ENCODE peak calls at places on chromosomes 2 and 18, in five cellular contexts. X is RKO; K is T-cell; L is effector memory CD8-positive, alpha-beta T cell; N is retina. C is an unnamed sample.

GRCh38 chr2:54455584-54456525 is at the start of gene SPTBN1:
- DNase-seq in K (no peak), L (no peak), N (peak; percentile 95), X (peak; percentile 75), C (peak; percentile 79)

GRCh38 chr2:85760371-85760770 is 6.6 kb downstream of the ATOH8 start:
- DNase-seq in X (no peak), L (no peak), K (no peak), N (no peak), C (peak; percentile 88)

GRCh38 chr2:25257032-25257455 is 84.7 kb downstream of the DNMT3A start:
- DNase-seq in X (no peak), L (no peak), K (no peak), N (peak; percentile 79), C (no peak)

GRCh38 chr18:37604032-37604431 is 38.4 kb upstream of the CELF4 start:
- DNase-seq in X (no peak), K (no peak), N (no peak), L (no peak), C (no peak)

GRCh38 chr2:168702579-168702978 is 99.9 kb upstream of the NOSTRIN start:
- DNase-seq in N (no peak), L (no peak), X (no peak), K (no peak), C (no peak)

GRCh38 chr2:166127217-166128155 is at the start of gene SCN1A:
- DNase-seq in X (peak; percentile 69), N (peak; percentile 71), L (no peak), K (no peak), C (peak; percentile 50)

GRCh38 chr2:33371304-33372090 is 105.0 kb upstream of the RASGRP3 start:
- DNase-seq in X (no peak), N (no peak), L (no peak), K (no peak), C (no peak)

GRCh38 chr18:62713651-62714247 is 1.6 kb upstream of the PHLPP1 start:
- DNase-seq in N (no peak), L (no peak), X (no peak), K (no peak), C (no peak)

GRCh38 chr2:78541451-78542267 is 483.8 kb upstream of the REG3G start:
- DNase-seq in N (no peak), X (peak; percentile 2), K (no peak), L (no peak), C (no peak)

GRCh38 chr2:197322729-197323720 is 12.4 kb upstream of the ANKRD44 start:
- DNase-seq in L (peak; percentile 29), X (no peak), N (no peak), K (no peak), C (no peak)

GRCh38 chr18:63407734-63408133 is 14.5 kb downstream of the VPS4B start:
- DNase-seq in X (no peak), L (no peak), N (no peak), K (no peak), C (no peak)

GRCh38 chr18:21826641-21827302 is 86.2 kb downstream of the MIB1 start:
- DNase-seq in L (no peak), N (no peak), K (no peak), X (no peak), C (no peak)

GRCh38 chr2:10610213-10610892 is 79.4 kb downstream of the NOL10 start:
- DNase-seq in K (no peak), L (no peak), N (no peak), X (no peak), C (no peak)

GRCh38 chr2:56018202-56018601 is 94.6 kb upstream of the EFEMP1 start:
- DNase-seq in L (no peak), X (no peak), N (peak; percentile 71), K (no peak), C (no peak)

GRCh38 chr2:167052825-167053224 is 164.5 kb downstream of the XIRP2 start:
- DNase-seq in L (no peak), N (no peak), X (peak; percentile 22), K (no peak), C (peak; percentile 10)

GRCh38 chr2:190270298-190270697 is 49.3 kb downstream of the HIBCH start:
- DNase-seq in L (no peak), X (no peak), N (no peak), K (no peak), C (no peak)

GRCh38 chr2:239195318-239195871 is 205.4 kb downstream of the HDAC4 start:
- DNase-seq in K (no peak), L (no peak), N (peak; percentile 58), X (no peak), C (peak; percentile 91)

GRCh38 chr2:234670052-234670451 is 173.2 kb upstream of the ARL4C start:
- DNase-seq in X (no peak), N (no peak), L (no peak), K (no peak), C (no peak)

GRCh38 chr2:101145406-101145805 is 5.8 kb downstream of the TBC1D8 start:
- DNase-seq in N (no peak), X (no peak), L (no peak), K (no peak), C (no peak)

GRCh38 chr2:9473985-9474360 is 378 bp upstream of the IAH1 start:
- DNase-seq in X (no peak), N (peak; percentile 77), K (peak; percentile 68), L (peak; percentile 66), C (no peak)

GRCh38 chr2:236875906-236876505 is 209.7 kb upstream of the COPS8 start:
- DNase-seq in K (no peak), N (no peak), X (no peak), L (no peak), C (no peak)

GRCh38 chr2:230762317-230762896 is 49.8 kb downstream of the CAB39 start:
- DNase-seq in K (peak; percentile 25), L (peak; percentile 22), N (no peak), X (peak; percentile 55), C (no peak)

GRCh38 chr2:149738771-149739170 is 151.2 kb upstream of the MMADHC start:
- DNase-seq in L (no peak), K (no peak), X (no peak), N (no peak), C (no peak)

GRCh38 chr2:209624192-209624938 is 147.3 kb upstream of the UNC80 start:
- DNase-seq in X (no peak), L (no peak), K (no peak), N (no peak), C (no peak)

GRCh38 chr2:201363857-201364560 is 6.9 kb upstream of the FLACC1 start:
- DNase-seq in K (peak; percentile 11), X (peak; percentile 72), L (peak; percentile 36), N (no peak), C (peak; percentile 12)

GRCh38 chr2:54680397-54681032 is 42.9 kb upstream of the EML6 start:
- DNase-seq in N (no peak), L (no peak), X (no peak), K (no peak), C (no peak)

GRCh38 chr2:20484810-20485611 is 38.1 kb downstream of the RHOB start:
- DNase-seq in X (no peak), K (no peak), L (no peak), N (no peak), C (no peak)

GRCh38 chr2:43576983-43577892 is 18.6 kb downstream of the THADA start:
- DNase-seq in X (peak; percentile 87), K (no peak), L (no peak), N (peak; percentile 21), C (peak; percentile 68)

GRCh38 chr2:236626391-236627150 is 56.9 kb downstream of the ACKR3 start:
- DNase-seq in K (no peak), L (no peak), N (no peak), X (no peak), C (no peak)

GRCh38 chr2:217964255-217964654 is 38.5 kb downstream of the TNS1 start:
- DNase-seq in X (no peak), N (no peak), L (no peak), K (no peak), C (no peak)

GRCh38 chr2:64019975-64020281 is 700 bp upstream of the VPS54 start:
- DNase-seq in K (no peak), L (no peak), N (no peak), X (no peak), C (no peak)

GRCh38 chr2:209468796-209469325 is 45.0 kb downstream of the MAP2 start:
- DNase-seq in X (no peak), L (no peak), N (no peak), K (no peak), C (no peak)

C was measured in COLO829.